ENCODE peak calls at places on chromosomes 12 and 14, in six cellular contexts. O, W, F, E, D and L are unnamed samples. For H3K27me3, H3K79me2 and H3K4me1, the result is how much of the 10 kb centered on the place peaks cover.

GRCh38 chr12:3252416-3252815 is 175.2 kb downstream of the TSPAN9 start:
- DNase-seq in O (no peak), D (no peak), F (no peak), W (peak), E (no peak), L (peak)

GRCh38 chr14:30214014-30214413 is 286.4 kb upstream of the PRKD1 start:
- DNase-seq in O (peak), E (no peak), D (no peak), F (no peak), W (peak), L (peak)

GRCh38 chr14:46290706-46291105 is 360.9 kb downstream of the RPL10L start:
- DNase-seq in D (no peak), O (no peak), E (no peak), W (no peak), F (no peak), L (no peak)

GRCh38 chr12:68861890-68862289 is 53.9 kb downstream of the MDM2 start:
- DNase-seq in D (no peak), W (no peak), F (no peak), O (no peak), E (no peak), L (no peak)

GRCh38 chr14:26917086-26917485 is 319.3 kb upstream of the NOVA1 start:
- DNase-seq in E (no peak), W (peak), F (peak), O (peak), D (no peak), L (peak)

GRCh38 chr14:80206351-80206750 is 5.0 kb downstream of the DIO2 start:
- DNase-seq in W (no peak), O (no peak), E (no peak), D (no peak), F (no peak), L (no peak)

GRCh38 chr14:55536208-55536708 is 43.7 kb upstream of the KTN1 start:
- DNase-seq in O (peak), E (no peak), F (no peak), D (no peak), W (no peak), L (no peak)

GRCh38 chr14:95518045-95518751 is 1.7 kb upstream of the SYNE3 start:
- DNase-seq in W (peak), O (no peak), D (no peak), E (no peak), F (no peak), L (peak)

GRCh38 chr14:36604757-36605505 is 22.5 kb upstream of the NKX2-8 start:
- DNase-seq in W (peak), F (peak), O (peak), E (peak), D (peak), L (peak)

GRCh38 chr14:31391977-31392503 is 28.3 kb downstream of the HEATR5A start:
- DNase-seq in O (no peak), W (no peak), E (no peak), D (no peak), F (no peak), L (no peak)

GRCh38 chr12:94704452-94704871 is 54.1 kb upstream of the TMCC3 start:
- DNase-seq in D (no peak), O (peak), W (peak), E (peak), F (no peak), L (peak)

GRCh38 chr14:103103461-103104388 is 9.2 kb downstream of the EXOC3L4 start:
- DNase-seq in W (no peak), F (peak), D (no peak), O (peak), E (no peak), L (peak)

GRCh38 chr14:65594882-65595237 is 182.3 kb downstream of the FUT8 start:
- DNase-seq in E (no peak), D (no peak), W (no peak), F (no peak), O (no peak), L (no peak)

GRCh38 chr14:76729953-76730505 is 31.2 kb upstream of the VASH1 start:
- DNase-seq in F (no peak), W (no peak), E (no peak), O (no peak), D (no peak), L (no peak)

GRCh38 chr12:66708704-66709443 is 30.0 kb upstream of the GRIP1 start:
- DNase-seq in W (no peak), E (peak), O (peak), F (peak), D (no peak), L (peak)

GRCh38 chr12:1367731-1368285 is 226.6 kb downstream of the FBXL14 start:
- DNase-seq in F (no peak), O (no peak), D (no peak), E (no peak), W (no peak), L (peak)

GRCh38 chr12:13182881-13183280 is 13.6 kb upstream of the EMP1 start:
- DNase-seq in F (no peak), D (no peak), E (no peak), W (no peak), O (no peak), L (no peak)

GRCh38 chr12:32560520-32560919 is 118.6 kb upstream of the DNM1L start:
- DNase-seq in F (no peak), O (no peak), E (no peak), W (no peak), D (no peak), L (no peak)

GRCh38 chr14:78253986-78254385 is 83.8 kb downstream of the NRXN3 start:
- DNase-seq in D (no peak), O (peak), E (no peak), W (peak), F (no peak), L (peak)

GRCh38 chr12:128830505-128830893 is 6.7 kb upstream of the SLC15A4 start:
- DNase-seq in E (no peak), F (no peak), D (no peak), W (no peak), O (no peak), L (no peak)

GRCh38 chr12:2288001-2288400 is 235.2 kb downstream of the CACNA1C start:
- DNase-seq in O (no peak), F (no peak), D (no peak), E (no peak), W (no peak), L (peak)

GRCh38 chr12:107736914-107737313 is 24.0 kb downstream of the PRDM4 start:
- DNase-seq in D (no peak), F (no peak), O (no peak), E (peak), W (no peak), L (no peak)

GRCh38 chr14:26191666-26192065 is 406.2 kb downstream of the NOVA1 start:
- DNase-seq in D (no peak), F (no peak), W (no peak), E (no peak), O (no peak), L (no peak)

GRCh38 chr14:68168460-68169109 is 349.0 kb downstream of the RAD51B start:
- DNase-seq in O (no peak), W (no peak), F (no peak), E (no peak), D (no peak), L (no peak)

GRCh38 chr12:52789637-52790426 is 6.1 kb downstream of the KRT3 start:
- DNase-seq in O (no peak), F (peak), D (no peak), W (no peak), E (no peak), L (peak)
- H3K27me3 ChIP-seq in O (under half), F (under half), D (under half), W (half or more), E (under half), L (half or more)

DNA sequence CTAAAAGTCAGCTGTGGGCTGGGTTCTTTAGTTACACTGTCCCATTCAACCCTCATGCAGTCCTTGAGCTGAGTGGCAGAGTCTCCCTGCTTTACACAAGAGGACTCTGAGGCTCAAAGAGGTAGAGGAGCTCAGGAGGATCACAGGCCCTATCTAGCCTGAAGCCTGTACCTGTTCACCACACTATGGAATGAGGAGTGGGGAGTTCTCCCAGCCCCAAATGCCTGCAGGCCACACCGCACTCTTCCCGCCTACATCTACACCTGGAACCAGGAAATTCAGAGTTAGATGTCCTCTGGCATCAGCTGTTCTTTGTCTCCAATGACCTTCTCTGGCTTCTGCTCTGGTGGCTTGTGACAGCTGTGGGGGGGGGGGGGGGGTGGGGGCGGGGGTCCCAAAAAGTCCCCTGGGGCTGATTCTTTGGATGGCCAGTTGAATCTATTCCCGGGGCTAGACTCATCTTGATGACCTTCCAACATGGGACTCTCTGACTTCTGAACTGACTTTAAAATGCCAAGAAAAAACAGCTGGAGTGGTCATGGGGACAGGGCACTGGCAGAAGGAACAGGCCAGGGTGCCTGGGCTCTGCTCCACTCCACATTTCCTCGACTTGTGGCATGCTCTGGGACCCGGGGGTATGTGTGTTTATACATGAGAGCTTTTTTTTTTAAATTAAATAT is 30.6 kb downstream of the RIN3 start:
- DNase-seq in O (no peak), E (no peak), F (no peak), W (no peak), D (no peak), L (no peak)
- H3K79me2 ChIP-seq in O (under half), E (under half), F (under half), W (under half), D (under half), L (half or more)

GRCh38 chr12:46554461-46554860 is 181.9 kb upstream of the SLC38A2 start:
- DNase-seq in O (no peak), D (no peak), F (no peak), W (no peak), E (no peak), L (peak)
- H3K4me1 ChIP-seq in O (half or more), D (half or more), F (under half), W (under half), E (under half), L (half or more)

GRCh38 chr12:48968467-48968866 is 3.1 kb downstream of the WNT10B start:
- DNase-seq in O (no peak), F (no peak), D (no peak), W (no peak), E (no peak), L (no peak)
- H3K27me3 ChIP-seq in O (under half), F (half or more), D (under half), W (half or more), E (under half), L (under half)

GRCh38 chr14:58301416-58301815 is 3.1 kb downstream of the ARID4A start:
- DNase-seq in W (no peak), D (no peak), E (no peak), F (no peak), O (no peak), L (no peak)
- H3K79me2 ChIP-seq in W (under half), D (under half), E (half or more), F (under half), O (under half), L (half or more)

DNA sequence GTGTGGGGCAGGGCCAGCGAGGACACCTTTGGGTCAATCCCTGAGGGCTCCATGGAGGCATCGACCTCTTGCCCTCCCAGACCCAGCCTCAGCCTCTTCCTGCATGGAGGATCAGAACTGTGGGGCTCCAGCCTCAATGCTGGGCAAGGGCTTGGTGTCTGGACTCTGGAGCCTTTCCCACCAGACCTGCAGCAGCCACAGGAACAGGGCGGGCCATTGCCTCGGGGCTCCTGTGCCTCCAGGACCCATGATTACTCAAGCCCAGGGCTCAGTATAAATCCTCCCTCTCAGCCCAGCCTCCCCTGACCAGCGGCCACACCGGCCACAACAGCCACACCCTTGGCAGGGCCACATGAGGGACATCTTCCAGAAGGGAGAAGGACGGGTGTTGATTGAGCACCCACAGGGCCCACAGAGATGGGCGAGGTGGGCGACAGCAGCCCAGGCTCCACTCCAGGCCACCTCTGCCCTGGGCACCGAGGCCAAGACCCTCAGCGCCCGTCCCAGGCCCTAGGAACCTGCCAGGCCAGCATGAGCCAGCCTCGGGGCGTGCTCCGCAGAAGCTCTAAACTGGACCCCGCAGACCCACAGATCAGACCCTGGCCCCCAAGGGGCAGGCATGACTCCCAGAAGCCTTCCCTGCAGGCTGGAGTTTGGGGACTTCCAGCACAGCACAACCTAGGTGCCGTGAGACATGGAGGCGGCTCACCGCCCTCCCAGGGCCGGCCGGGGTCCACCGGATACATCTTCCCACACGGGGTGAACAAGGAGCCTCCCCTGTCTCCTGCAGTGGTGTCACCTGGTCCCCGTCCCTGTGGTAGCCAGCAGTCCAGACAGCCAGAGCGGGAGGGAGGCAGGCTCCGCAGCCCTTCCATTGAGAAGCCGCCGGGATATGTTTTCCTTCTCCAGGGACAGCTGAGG is 25.1 kb downstream of the NCOR2 start:
- DNase-seq in E (no peak), O (peak), F (no peak), D (no peak), W (no peak), L (peak)
- H3K4me1 ChIP-seq in E (half or more), O (under half), F (under half), D (under half), W (half or more), L (under half)

DNA sequence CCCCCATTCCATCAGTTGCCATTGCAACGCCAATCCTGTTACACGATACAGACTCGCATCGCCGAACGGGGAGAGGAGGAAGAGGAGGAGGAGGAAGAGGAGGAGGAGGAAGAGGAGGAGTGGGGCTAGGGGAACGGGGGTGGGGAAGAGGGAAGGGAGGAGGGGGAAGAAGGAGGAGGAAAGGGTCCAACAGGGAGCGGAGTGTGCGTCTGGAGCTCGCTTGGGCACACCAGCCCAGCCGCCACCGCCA is 241 bp downstream of the MDGA2 start:
- DNase-seq in D (no peak), E (no peak), W (no peak), F (no peak), O (no peak), L (no peak)
- H3K27me3 ChIP-seq in D (under half), E (under half), W (under half), F (half or more), O (under half), L (under half)